ENCODE peak calls at places on chromosome 1, in four cellular contexts. W is right lobe of liver, R is heart right ventricle, V is IMR-90. G is an unnamed sample.

GRCh38 chr1:32695098-32695904 is 7.3 kb downstream of the SYNC start:
- DNase-seq in W (peak; percentile 55), R (peak; percentile 73), V (peak; percentile 65), G (peak; percentile 66)

GRCh38 chr1:171226757-171227370 is 21.4 kb upstream of the FMO1 start:
- DNase-seq in W (peak; percentile 59), R (no peak), V (peak; percentile 80), G (peak; percentile 60)

GRCh38 chr1:211577277-211577825 is 1.6 kb downstream of the SLC30A1 start:
- DNase-seq in W (no peak), R (no peak), V (peak; percentile 13), G (no peak)

GRCh38 chr1:169899519-169900217 is 6.0 kb upstream of the SCYL3 start:
- DNase-seq in W (no peak), R (no peak), V (no peak), G (no peak)

GRCh38 chr1:224116131-224116530 is 2.2 kb downstream of the FBXO28 start:
- DNase-seq in W (no peak), R (no peak), V (peak; percentile 68), G (no peak)

GRCh38 chr1:167592475-167592874 is 37.6 kb upstream of the RCSD1 start:
- DNase-seq in W (no peak), R (no peak), V (no peak), G (no peak)

GRCh38 chr1:204640578-204640977 is 45.0 kb downstream of the LRRN2 start:
- DNase-seq in W (no peak), R (no peak), V (no peak), G (no peak)

GRCh38 chr1:227887697-227888403 is 59.9 kb downstream of the WNT9A start:
- DNase-seq in W (peak; percentile 38), R (peak; percentile 78), V (no peak), G (peak; percentile 71)

GRCh38 chr1:232925421-232926202 is 24.8 kb upstream of the NTPCR start:
- DNase-seq in W (no peak), R (no peak), V (no peak), G (no peak)

GRCh38 chr1:22611530-22611947 is 24.9 kb upstream of the C1QA start:
- DNase-seq in W (no peak), R (peak; percentile 38), V (peak; percentile 56), G (peak; percentile 73)

GRCh38 chr1:181073638-181074037 is 14.9 kb upstream of the IER5 start:
- DNase-seq in W (no peak), R (no peak), V (peak; percentile 89), G (no peak)

GRCh38 chr1:209926045-209926444 is 12.0 kb upstream of the SYT14 start:
- DNase-seq in W (no peak), R (no peak), V (peak; percentile 64), G (no peak)

GRCh38 chr1:108801101-108801500 is 54.6 kb downstream of the STXBP3 start:
- DNase-seq in W (no peak), R (no peak), V (peak; percentile 61), G (no peak)

GRCh38 chr1:239976130-239976968 is 115.3 kb upstream of the FMN2 start:
- DNase-seq in W (peak; percentile 54), R (peak; percentile 27), V (peak; percentile 59), G (peak; percentile 76)

GRCh38 chr1:235075121-235075954 is 53.3 kb downstream of the TOMM20 start:
- DNase-seq in W (peak; percentile 67), R (peak; percentile 71), V (peak; percentile 97), G (no peak)

GRCh38 chr1:208252126-208252853 is 8.1 kb upstream of the PLXNA2 start:
- DNase-seq in W (peak; percentile 88), R (peak; percentile 30), V (no peak), G (peak; percentile 43)

GRCh38 chr1:203129501-203130231 is 2.1 kb downstream of the ADORA1 start:
- DNase-seq in W (peak; percentile 59), R (peak; percentile 71), V (no peak), G (peak; percentile 84)

GRCh38 chr1:1929102-1929638 is 10.1 kb upstream of the TMEM52 start:
- DNase-seq in W (no peak), R (no peak), V (no peak), G (no peak)

GRCh38 chr1:33819913-33820311 is 44.0 kb upstream of the HMGB4 start:
- DNase-seq in W (no peak), R (no peak), V (no peak), G (no peak)

GRCh38 chr1:224539971-224540370 is 76.1 kb upstream of the CNIH3 start:
- DNase-seq in W (no peak), R (no peak), V (peak; percentile 52), G (no peak)

GRCh38 chr1:234776875-234777849 is 167.2 kb upstream of the IRF2BP2 start:
- DNase-seq in W (peak; percentile 46), R (no peak), V (no peak), G (no peak)

GRCh38 chr1:234958066-234958701 is 170.5 kb downstream of the TOMM20 start:
- DNase-seq in W (peak; percentile 79), R (no peak), V (no peak), G (no peak)

GRCh38 chr1:78279051-78279450 is 211.7 kb upstream of the PTGFR start:
- DNase-seq in W (no peak), R (no peak), V (peak; percentile 98), G (no peak)

GRCh38 chr1:211703812-211704566 is 28.6 kb upstream of the NEK2 start:
- DNase-seq in W (no peak), R (no peak), V (no peak), G (no peak)

GRCh38 chr1:16167331-16168143 is 11.7 kb upstream of the EPHA2 start:
- DNase-seq in W (no peak), R (no peak), V (no peak), G (peak; percentile 62)

GRCh38 chr1:238318294-238318908 is 427.7 kb upstream of the ZP4 start:
- DNase-seq in W (no peak), R (no peak), V (no peak), G (no peak)

GRCh38 chr1:230867119-230867902 is 1.0 kb downstream of the C1orf198 start:
- DNase-seq in W (no peak), R (no peak), V (no peak), G (no peak)

GRCh38 chr1:235416662-235417049 is 49.4 kb downstream of the TBCE start:
- DNase-seq in W (no peak), R (no peak), V (peak; percentile 35), G (no peak)

GRCh38 chr1:212012034-212012740 is 23.2 kb downstream of the INTS7 start:
- DNase-seq in W (peak; percentile 82), R (peak; percentile 32), V (peak; percentile 65), G (peak; percentile 76)

GRCh38 chr1:232339077-232339476 is 290.9 kb downstream of the SIPA1L2 start:
- DNase-seq in W (no peak), R (no peak), V (no peak), G (no peak)

GRCh38 chr1:20090641-20091040 is 20.6 kb downstream of the PLA2G5 start:
- DNase-seq in W (no peak), R (no peak), V (no peak), G (no peak)

GRCh38 chr1:101697057-101697456 is 299.7 kb downstream of the OLFM3 start:
- DNase-seq in W (no peak), R (no peak), V (no peak), G (no peak)

GRCh38 chr1:161915051-161915503 is 108.6 kb downstream of the OLFML2B start:
- DNase-seq in W (no peak), R (no peak), V (peak; percentile 11), G (no peak)

GRCh38 chr1:61560385-61560784 is 164.6 kb downstream of the TM2D1 start:
- DNase-seq in W (no peak), R (no peak), V (no peak), G (no peak)
- TF ChIP-seq CTCF in W (no peak), R (no peak), V (no peak), G (no peak)

DNA sequence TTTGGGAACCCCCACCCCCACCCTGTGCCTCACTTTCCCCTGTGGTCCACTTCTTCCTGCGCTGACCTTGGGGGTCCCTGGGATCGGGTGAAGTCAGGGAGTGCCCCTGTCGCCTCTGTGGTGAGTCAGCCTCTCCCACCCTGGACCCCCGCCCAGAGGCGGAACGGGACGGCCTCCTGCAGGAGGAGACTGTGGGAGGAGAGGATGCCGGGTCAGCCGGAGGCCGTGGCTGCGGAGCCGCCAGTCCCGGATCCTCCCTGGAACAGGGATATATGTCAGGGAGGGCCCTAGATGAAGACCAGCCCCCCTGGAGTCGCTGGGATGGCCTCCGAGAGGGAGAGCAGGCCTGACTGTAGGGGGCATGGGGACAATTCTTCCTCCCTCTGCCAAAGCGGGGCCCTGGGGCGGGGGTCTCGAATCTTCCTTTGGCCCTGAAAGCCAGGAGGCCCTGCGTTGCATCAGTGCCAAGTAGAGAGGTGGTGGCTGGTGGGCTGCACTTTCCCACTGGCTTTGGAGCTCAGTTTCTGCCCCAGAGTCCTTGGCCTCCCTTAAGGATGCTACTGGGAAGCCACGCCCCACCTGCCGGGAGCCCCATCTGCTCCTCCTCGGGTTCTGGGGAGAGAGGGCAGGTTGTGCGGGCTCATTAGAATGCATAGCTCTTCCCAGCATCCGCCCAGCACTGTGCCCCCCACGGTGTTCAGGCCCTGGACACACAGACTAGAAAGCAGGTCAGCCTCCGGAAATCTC is 930 bp downstream of the ARHGEF10L start:
- DNase-seq in W (no peak), R (peak; percentile 68), V (no peak), G (peak; percentile 38)
- H3K4me1 ChIP-seq in W (no peaks in the 10 kb centered on the region), R (peaks cover 37% of the 10 kb centered on the region), V (peaks cover 13% of the 10 kb centered on the region), G (peaks cover 22% of the 10 kb centered on the region)

DNA sequence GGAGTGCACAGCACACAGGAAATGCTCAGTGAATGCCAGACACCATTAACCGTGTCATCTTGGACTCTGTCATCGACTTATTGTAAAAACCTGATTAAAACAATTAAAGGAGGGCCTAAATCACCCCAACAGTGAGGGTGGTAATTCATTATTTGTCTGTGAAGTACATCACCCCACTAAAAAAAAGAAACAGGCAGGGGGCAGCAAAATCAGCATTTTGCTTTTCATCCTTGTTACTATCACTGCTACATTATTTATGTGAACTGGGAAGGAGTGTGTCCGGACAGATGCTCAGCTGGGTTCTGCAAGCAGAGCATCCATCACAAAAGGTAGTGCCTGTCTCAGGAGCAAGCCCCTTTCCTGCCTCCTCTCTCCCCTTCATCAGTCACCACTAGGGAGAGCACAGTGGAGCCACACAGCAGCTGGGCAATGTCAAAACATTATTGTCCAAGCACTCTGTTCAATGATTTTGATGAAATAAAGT is 98.5 kb downstream of the RERE start:
- DNase-seq in W (no peak), R (no peak), V (no peak), G (no peak)
- TF ChIP-seq CTCF in W (peak; percentile 16), R (no peak), V (peak; percentile 34), G (peak; percentile 17)

GRCh38 chr1:9244501-9245229 is 10.1 kb downstream of the H6PD start:
- DNase-seq in W (no peak), R (no peak), V (no peak), G (no peak)
- H3K4me1 ChIP-seq in W (no peaks in the 10 kb centered on the region), R (peaks cover 97% of the 10 kb centered on the region), V (peaks cover 16% of the 10 kb centered on the region), G (peaks cover 58% of the 10 kb centered on the region)

DNA sequence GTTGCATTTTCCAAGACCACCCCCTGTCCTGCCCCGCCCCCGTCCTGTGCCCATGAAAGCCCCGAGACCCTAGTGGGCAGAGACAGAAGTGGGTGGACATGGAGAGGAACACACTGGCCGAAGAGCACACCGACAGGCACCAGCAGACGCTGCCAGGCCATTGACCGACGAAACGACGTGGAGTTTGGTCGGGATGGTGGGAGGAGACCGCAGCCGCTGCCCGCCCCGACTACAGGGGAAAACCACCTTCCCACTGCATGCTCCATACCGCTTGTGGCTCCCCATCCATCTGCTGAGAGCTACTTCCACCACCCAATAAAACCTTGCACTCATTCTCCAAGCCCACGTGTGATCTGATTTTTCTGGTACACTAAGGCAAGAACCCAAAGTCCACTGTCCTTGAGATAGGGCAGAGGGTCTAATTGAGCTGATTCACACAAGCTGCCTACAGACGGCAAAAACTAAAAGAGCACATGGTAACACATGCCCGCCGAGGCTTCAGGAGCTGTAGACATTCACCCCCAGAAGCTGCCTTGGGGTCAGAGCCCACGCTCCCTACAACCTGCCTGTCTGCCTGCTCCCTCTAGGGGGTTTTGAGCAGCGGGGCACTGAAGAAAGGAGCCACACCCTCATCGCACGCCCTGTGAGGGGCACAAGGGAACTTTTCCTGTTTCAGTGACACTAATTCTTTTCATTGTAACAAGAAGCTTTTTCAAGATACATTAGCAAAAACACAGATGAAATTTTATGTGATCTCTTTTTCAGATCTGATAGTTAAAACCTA is 81.2 kb upstream of the RAB3GAP2 start:
- DNase-seq in W (no peak), R (no peak), V (no peak), G (no peak)
- TF ChIP-seq CTCF in W (no peak), R (no peak), V (no peak), G (no peak)

G was measured in testis.